ENCODE peak calls at places on chromosomes 6 and 20, in nine cellular contexts. Z, M, L, I, H, R, B, T and X are unnamed samples.
A peak's percentile ranks its signal among the peaks of the same experiment; 100 is the strongest.

GRCh38 chr6:42131531-42131930 is 10.9 kb downstream of the C6orf132 start:
- DNase-seq in Z (no peak), I (no peak), R (no peak), M (no peak), H (no peak), T (peak; percentile 72), L (no peak), B (no peak), X (no peak)

GRCh38 chr6:68640506-68640875 is 5.4 kb downstream of the ADGRB3 start:
- DNase-seq in I (no peak), B (no peak), Z (no peak), L (no peak), T (no peak), H (no peak), M (no peak), R (no peak), X (no peak)

GRCh38 chr6:90846824-90847223 is 260.0 kb upstream of the MAP3K7 start:
- DNase-seq in I (no peak), B (no peak), T (no peak), H (no peak), R (no peak), M (no peak), Z (no peak), L (no peak), X (no peak)

GRCh38 chr6:132764370-132764769 is 6.7 kb upstream of the VNN2 start:
- DNase-seq in Z (no peak), L (no peak), M (no peak), B (no peak), I (peak; percentile 63), H (no peak), R (peak; percentile 15), T (peak; percentile 88), X (no peak)

GRCh38 chr6:135567375-135568083 is 70.0 kb upstream of the AHI1 start:
- DNase-seq in H (no peak), R (no peak), Z (no peak), I (no peak), B (no peak), L (no peak), M (no peak), T (no peak), X (no peak)

GRCh38 chr6:33983109-33983475 is 162.8 kb downstream of the GRM4 start:
- DNase-seq in T (peak; percentile 10), H (no peak), Z (peak; percentile 52), R (no peak), B (peak; percentile 41), L (peak; percentile 61), I (peak; percentile 65), M (no peak), X (peak; percentile 73)

GRCh38 chr6:31403283-31403989 is at the start of gene MICA:
- DNase-seq in Z (peak; percentile 98), T (peak; percentile 75), L (peak; percentile 94), I (peak; percentile 94), R (peak; percentile 97), H (peak; percentile 72), M (peak; percentile 75), B (peak; percentile 91), X (peak; percentile 95)

GRCh38 chr6:45930419-45931059 is 85.1 kb downstream of the CLIC5 start:
- DNase-seq in M (peak; percentile 38), B (peak; percentile 45), L (no peak), R (peak; percentile 72), Z (peak; percentile 80), H (peak; percentile 17), T (peak; percentile 81), I (peak; percentile 61), X (peak; percentile 74)

GRCh38 chr6:98641929-98642328 is 192.4 kb upstream of the POU3F2 start:
- DNase-seq in Z (no peak), H (no peak), I (no peak), M (no peak), R (peak; percentile 75), L (no peak), B (no peak), T (no peak), X (no peak)

GRCh38 chr20:25017257-25017803 is 24.8 kb upstream of the APMAP start:
- DNase-seq in M (no peak), L (peak; percentile 82), H (no peak), B (peak; percentile 94), Z (no peak), I (peak; percentile 23), T (no peak), R (no peak), X (peak; percentile 91)
- H3K4me3 ChIP-seq in M (no peak overlapping the region), L (no peak overlapping the region), H (no peak overlapping the region), B (no peak overlapping the region), Z (no peak overlapping the region), I (no peak overlapping the region), T (no peak overlapping the region), R (no peak overlapping the region), X (no peak overlapping the region)

GRCh38 chr20:59242714-59243626 is 57.4 kb upstream of the EDN3 start:
- DNase-seq in M (no peak), L (no peak), Z (no peak), R (no peak), H (no peak), T (no peak), B (no peak), I (no peak), X (no peak)

GRCh38 chr20:59235226-59235625 is 65.2 kb upstream of the EDN3 start:
- DNase-seq in M (no peak), H (no peak), T (no peak), I (no peak), L (no peak), B (no peak), Z (no peak), R (no peak), X (no peak)

GRCh38 chr20:59240006-59240405 is 60.4 kb upstream of the EDN3 start:
- DNase-seq in M (no peak), R (no peak), H (no peak), T (no peak), L (no peak), Z (no peak), B (no peak), I (no peak), X (no peak)
- H3K27me3 ChIP-seq in M (no peaks in the 10 kb centered on the region), R (no peaks in the 10 kb centered on the region), H (no peaks in the 10 kb centered on the region), T (no peaks in the 10 kb centered on the region), L (peaks cover 28% of the 10 kb centered on the region), Z (peaks cover 2% of the 10 kb centered on the region), B (no peaks in the 10 kb centered on the region), I (no peaks in the 10 kb centered on the region), X (peaks cover 34% of the 10 kb centered on the region)

DNA sequence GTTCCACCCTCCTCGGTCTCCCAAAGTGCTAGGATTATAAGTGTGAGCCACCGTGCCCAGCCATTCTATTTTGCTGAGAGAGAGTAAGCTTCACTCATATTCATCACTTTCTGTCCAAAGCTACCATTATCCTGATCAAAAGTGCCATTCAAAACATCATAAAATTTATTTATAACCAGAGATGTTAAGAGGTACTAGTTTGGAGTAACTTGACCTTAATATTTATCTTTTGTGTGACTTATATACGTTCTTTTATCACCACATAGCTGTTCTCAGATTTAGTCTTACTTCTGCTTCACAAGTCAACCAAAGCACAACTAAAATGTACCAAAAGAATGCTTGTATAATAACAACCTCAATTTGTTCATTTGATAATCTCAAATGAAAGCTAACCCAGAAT is 18.1 kb downstream of the AKIRIN2 start:
- DNase-seq in Z (no peak), R (no peak), I (no peak), T (no peak), H (no peak), L (no peak), B (no peak), M (no peak), X (no peak)
- H3K4me1 ChIP-seq in Z (no peaks in the 10 kb centered on the region), R (no peaks in the 10 kb centered on the region), I (peaks cover 9% of the 10 kb centered on the region), T (no peaks in the 10 kb centered on the region), H (peaks cover 35% of the 10 kb centered on the region), L (peaks cover 6% of the 10 kb centered on the region), B (no peaks in the 10 kb centered on the region), M (no peaks in the 10 kb centered on the region), X (peaks cover 24% of the 10 kb centered on the region)

DNA sequence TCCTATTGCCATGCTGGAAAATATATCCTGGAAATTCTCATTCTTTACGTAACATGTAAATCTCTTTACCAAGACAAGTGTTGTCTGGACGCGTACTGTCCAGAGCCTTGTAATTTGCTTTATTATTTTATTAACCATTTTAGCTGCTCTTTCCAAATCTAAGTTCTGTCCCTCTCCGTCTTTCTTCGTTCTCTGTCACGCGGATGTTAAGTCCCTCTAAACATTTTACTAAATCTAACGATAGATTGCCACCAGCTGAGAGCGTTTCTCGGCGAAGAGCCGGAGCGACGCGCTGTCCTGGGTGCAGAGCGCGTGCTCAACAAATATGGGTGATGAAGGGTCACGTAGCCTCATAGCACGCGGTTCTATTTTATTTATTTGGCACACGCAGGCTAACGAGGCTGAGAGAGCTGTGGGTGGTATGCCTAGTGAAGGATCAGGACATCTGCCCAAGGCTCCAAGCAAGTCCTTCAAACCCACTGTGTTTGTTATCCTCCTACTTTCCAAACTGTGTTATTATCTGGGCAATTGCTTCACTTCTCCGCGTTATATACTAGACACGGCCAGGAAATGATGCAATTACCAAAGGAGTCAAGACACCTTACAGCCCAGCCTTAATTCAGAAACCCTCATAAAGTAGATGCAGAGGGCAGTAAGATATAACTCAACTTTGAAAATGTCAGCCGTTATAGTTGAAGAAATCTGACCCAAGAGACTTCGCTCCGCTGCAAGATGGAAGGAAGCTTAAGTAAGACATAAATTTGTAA is 10.0 kb upstream of the NCOA7 start:
- DNase-seq in T (peak; percentile 91), M (peak; percentile 32), Z (peak; percentile 53), H (peak; percentile 40), I (peak; percentile 62), L (no peak), R (peak; percentile 46), B (peak; percentile 34), X (peak; percentile 74)
- H3K4me3 ChIP-seq in T (peak overlapping the region; percentile 45), M (peak overlapping the region; percentile 74), Z (peak overlapping the region; percentile 47), H (peak overlapping the region; percentile 100), I (peak overlapping the region; percentile 93), L (peak overlapping the region; percentile 53), R (peak overlapping the region; percentile 89), B (peak overlapping the region; percentile 75), X (peak overlapping the region; percentile 56)

DNA sequence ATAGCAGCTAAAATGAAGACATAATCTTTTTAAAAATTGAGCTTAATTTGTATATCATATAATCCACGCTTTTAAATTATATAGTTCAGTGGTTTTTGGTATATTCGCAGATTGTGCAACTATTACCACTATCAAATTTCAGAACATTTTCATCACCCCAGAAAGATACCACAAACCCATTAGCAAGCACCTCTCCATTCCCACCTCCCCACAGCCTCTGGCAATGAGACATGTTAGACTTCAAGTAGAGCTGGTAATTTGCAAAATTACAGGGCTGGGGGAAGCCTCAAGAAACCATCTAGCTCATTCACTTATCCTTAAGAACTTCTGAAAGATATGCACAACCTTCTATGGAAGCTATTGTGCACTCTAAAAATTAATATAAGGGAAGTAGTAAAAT is 37.2 kb downstream of the TRMT6 start:
- DNase-seq in Z (no peak), L (no peak), T (no peak), H (no peak), I (no peak), M (no peak), B (no peak), R (no peak), X (no peak)
- H3K27me3 ChIP-seq in Z (peaks cover 2% of the 10 kb centered on the region), L (peaks cover 31% of the 10 kb centered on the region), T (peaks cover 15% of the 10 kb centered on the region), H (peaks cover 19% of the 10 kb centered on the region), I (no peaks in the 10 kb centered on the region), M (no peaks in the 10 kb centered on the region), B (peaks cover 24% of the 10 kb centered on the region), R (peaks cover 15% of the 10 kb centered on the region), X (peaks cover 32% of the 10 kb centered on the region)